ENCODE peak calls at places on chromosome 1, in five cellular contexts. L is HFF-Myc, Q is fibroblast of mammary gland, O is AG09309, T is adrenal gland. S is an unnamed sample.

GRCh38 chr1:159005676-159006075 is 4.0 kb upstream of the IFI16 start:
- DNase-seq in T (no peak), Q (peak), L (no peak), O (no peak), S (peak)

GRCh38 chr1:60715970-60716369 is 366.4 kb upstream of the NFIA start:
- DNase-seq in O (no peak), T (no peak), L (no peak), Q (no peak), S (no peak)

GRCh38 chr1:84634536-84635205 is 55.6 kb downstream of the SSX2IP start:
- DNase-seq in O (no peak), T (no peak), L (no peak), Q (no peak), S (no peak)

GRCh38 chr1:83033682-83034081 is 965.2 kb downstream of the TTLL7 start:
- DNase-seq in T (no peak), Q (peak), O (no peak), L (peak), S (peak)

GRCh38 chr1:20339811-20340457 is 49.3 kb downstream of the VWA5B1 start:
- DNase-seq in L (no peak), O (no peak), T (no peak), Q (peak), S (no peak)

GRCh38 chr1:19979494-19979977 is at the start of gene PLA2G2A:
- DNase-seq in O (peak), T (no peak), Q (no peak), L (no peak), S (peak)

GRCh38 chr1:160251687-160252526 is 10.4 kb downstream of the DCAF8 start:
- DNase-seq in T (peak), O (peak), Q (peak), L (peak), S (peak)

GRCh38 chr1:220791287-220791686 is 4.6 kb downstream of the MTARC1 start:
- DNase-seq in O (no peak), Q (no peak), T (no peak), L (no peak), S (no peak)

GRCh38 chr1:154906621-154907081 is 29.9 kb downstream of the PMVK start:
- DNase-seq in O (no peak), T (no peak), Q (peak), L (no peak), S (peak)

GRCh38 chr1:46517932-46518498 is 28.4 kb downstream of the DMBX1 start:
- DNase-seq in L (no peak), Q (no peak), T (no peak), O (no peak), S (no peak)
- TF ChIP-seq CTCF in L (no peak), Q (no peak), T (no peak), O (no peak), S (no peak)

GRCh38 chr1:162695687-162696086 is 63.4 kb downstream of the DDR2 start:
- DNase-seq in Q (no peak), T (no peak), L (no peak), O (no peak), S (no peak)

GRCh38 chr1:162697140-162697895 is 65.1 kb downstream of the DDR2 start:
- DNase-seq in O (no peak), L (no peak), T (no peak), Q (peak), S (peak)

GRCh38 chr1:162699366-162699765 is 67.1 kb downstream of the DDR2 start:
- DNase-seq in L (no peak), T (no peak), O (no peak), Q (no peak), S (no peak)

GRCh38 chr1:162694911-162695310 is 62.6 kb downstream of the DDR2 start:
- DNase-seq in Q (no peak), L (no peak), T (no peak), O (no peak), S (no peak)

DNA sequence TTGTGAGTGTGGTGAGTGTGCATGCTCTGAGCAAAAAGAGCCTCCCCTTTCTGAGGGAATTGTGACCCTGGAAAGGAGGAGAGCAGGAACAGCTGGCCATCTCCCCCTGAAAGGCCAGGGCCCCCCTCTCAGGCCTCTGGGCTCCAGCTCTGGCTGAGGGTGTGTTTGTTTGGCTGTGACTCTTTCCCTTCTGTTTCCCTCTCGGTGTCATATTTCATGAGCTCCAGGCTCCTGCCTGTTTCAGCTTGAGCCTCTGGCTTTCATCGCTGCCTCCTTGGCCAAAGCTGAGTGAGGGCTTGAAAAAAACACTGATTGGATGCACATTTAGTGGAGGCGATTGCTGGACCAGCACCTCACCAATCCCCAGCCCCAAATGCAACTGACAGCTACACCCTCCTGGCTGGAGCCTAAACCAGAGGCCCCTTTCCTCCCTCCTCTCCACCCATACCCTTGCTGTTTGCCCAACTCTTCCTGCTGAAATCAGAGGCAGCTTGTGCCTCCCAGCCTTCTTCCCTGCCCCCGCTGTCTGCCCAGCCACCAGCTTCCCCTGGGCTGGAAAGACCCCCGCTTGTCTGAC is 64.1 kb downstream of the DDR2 start:
- DNase-seq in L (peak), Q (peak), T (peak), O (peak), S (peak)
- H3K4me3 ChIP-seq in L (no peak), Q (no peak), T (no peak), O (no peak), S (no peak)

DNA sequence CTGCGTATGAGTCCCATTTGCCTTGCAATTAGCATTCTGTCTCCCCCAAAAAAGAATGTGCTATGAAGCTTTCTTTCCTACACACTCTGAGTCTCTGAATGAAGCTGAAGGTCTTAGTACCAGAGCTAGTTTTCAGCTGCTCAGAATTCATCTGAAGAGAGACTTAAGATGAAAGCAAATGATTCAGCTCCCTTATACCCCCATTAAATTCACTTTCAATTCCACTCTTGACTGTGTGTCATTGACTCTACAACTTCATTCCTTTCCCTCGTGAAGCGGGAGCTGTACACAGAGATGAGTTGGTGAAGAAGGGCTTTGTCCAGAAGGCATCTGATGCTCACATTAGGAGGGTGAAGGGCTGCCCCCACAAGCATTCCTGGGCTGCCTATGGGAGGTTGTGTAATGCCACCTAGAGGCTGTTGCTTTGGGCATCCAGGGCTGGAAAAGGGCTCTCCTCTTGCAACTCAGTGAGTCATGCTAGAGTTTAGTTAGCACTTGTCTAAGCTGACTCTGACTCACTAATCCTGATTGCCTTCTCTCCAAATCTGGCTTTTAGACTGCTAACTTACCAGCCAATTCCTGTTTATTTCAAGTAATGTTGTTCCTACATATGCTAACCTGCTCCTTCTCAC is 1.8 kb downstream of the SPRR1B start:
- DNase-seq in O (no peak), Q (peak), L (no peak), T (peak), S (peak)
- TF ChIP-seq CTCF in O (no peak), Q (peak), L (no peak), T (peak), S (peak)

GRCh38 chr1:8533124-8533523 is 215.2 kb downstream of the SLC45A1 start:
- DNase-seq in Q (no peak), O (no peak), L (no peak), T (no peak), S (no peak)
- H3K4me3 ChIP-seq in Q (no peak), O (no peak), L (no peak), T (no peak), S (no peak)

DNA sequence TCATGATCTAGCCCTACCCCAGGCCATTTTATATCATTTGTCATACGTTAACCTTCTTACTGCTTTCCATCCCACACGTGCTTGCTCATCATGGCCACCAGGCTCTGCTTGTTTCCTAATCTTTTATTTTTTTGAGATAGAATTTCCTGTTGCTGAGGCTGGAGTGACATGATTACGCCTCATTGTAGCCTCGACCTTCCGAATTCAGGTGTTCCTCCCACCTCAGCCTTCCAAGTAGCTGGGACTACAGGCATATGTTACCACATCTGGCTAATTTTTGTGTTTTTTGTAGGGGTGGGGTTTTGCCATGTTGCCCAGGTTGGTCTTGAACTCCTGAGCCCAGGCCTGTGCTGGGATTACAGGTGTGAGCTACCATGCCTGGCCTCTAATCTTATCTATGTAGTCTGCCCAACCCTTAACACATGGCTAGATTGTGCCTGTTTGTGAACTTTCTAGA is 3.3 kb downstream of the UAP1 start:
- DNase-seq in Q (peak), T (no peak), L (no peak), O (no peak), S (no peak)
- TF ChIP-seq CTCF in Q (no peak), T (no peak), L (no peak), O (no peak), S (peak)

DNA sequence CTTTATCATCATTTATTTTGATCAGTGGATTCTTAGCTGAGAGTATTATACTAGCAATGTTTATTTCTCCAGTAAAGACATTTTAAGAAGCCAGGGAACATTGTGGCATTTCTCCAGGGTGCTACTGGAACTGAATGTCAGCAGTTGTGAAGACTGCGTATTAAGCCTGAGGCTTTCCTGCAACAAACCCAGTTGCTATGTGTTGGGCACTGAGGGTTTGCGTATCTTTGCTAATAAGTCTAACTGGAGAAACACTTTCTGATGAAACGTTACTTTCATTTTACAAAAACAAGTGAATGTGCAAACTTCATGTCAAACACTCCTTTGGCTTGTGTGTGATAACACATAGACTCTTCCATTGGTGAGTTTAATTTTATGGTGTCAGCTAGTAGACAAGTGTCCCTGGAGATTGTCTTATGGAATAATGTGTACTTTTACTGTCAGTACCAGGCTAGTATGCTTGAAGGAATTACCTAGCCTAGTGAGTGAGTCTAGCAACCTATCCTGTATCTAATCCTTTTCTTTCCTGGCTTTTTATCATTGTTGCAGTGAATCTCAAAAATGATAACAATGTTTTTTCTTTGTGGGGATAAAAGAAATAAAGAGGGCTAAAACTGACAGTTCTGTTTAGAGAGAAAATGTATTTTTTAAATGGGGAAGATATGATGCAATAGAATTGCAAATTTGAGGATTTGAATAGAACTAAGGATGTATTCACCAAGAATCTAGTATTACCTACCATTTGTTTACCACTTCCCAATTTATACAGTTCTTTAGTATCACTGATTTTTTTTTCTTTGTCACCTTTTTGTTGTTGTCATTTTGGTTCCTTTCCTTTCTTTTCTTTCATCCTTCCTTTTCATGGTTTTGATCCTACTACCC is 70.1 kb downstream of the MTR start:
- DNase-seq in Q (no peak), O (no peak), L (no peak), T (no peak), S (no peak)
- H3K4me3 ChIP-seq in Q (no peak), O (no peak), L (no peak), T (no peak), S (no peak)

DNA sequence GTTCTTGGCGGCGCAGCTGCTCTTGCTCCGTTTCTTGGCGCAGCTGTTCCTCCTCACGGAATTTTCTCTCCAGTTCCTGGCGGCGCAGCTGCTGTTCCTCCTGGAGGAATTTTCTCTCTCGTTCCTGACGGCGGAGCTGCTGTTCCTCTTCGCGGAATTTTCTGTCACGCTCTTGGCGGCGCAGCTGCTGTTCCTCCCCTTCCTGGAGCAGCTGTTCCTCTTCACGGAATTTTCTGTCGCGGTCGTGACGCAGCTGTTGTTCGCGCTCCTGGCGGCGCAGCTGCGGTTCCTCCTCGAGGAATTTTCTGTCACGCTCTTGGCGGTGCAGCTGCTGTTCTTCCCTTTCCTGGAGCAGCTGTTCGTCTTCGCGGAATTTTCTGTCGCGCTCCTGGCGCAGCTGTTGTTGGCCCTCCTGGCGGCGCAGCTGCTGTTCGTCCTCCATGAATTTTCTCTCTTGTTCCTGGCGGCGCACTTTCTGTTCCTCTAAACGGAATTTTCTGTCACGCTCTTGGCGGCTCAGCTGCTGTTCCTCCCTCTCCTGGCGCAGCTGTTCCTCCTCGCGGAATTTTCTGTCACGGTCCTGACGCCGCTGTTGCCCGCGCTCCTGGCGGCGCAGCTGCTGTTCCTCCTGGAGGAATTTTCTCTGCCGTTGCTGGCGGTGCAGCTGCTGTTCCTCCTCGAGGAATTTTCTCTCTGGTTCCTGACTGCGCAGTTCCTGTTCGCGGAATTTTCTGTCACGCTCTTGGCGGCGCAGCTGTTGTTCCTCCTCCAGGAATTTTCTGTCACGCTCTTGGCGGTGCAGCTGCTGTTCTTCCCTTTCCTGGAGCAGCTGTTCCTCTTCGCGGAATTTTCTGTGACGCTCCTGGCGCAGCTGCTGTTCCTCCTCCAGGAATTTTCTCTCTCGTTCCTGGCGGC is 7.0 kb downstream of the TCHH start:
- DNase-seq in Q (peak), L (no peak), T (no peak), O (peak), S (peak)
- TF ChIP-seq CTCF in Q (no peak), L (no peak), T (no peak), O (peak), S (no peak)

GRCh38 chr1:32900371-32900955 is 726 bp downstream of the TMEM54 start:
- DNase-seq in T (no peak), O (no peak), Q (no peak), L (no peak), S (no peak)
- H3K4me3 ChIP-seq in T (no peak), O (peak), Q (peak), L (peak), S (peak)

GRCh38 chr1:17123196-17124045 is 4.2 kb upstream of the PADI2 start:
- DNase-seq in O (no peak), L (no peak), T (no peak), Q (no peak), S (no peak)
- TF ChIP-seq CTCF in O (no peak), L (no peak), T (no peak), Q (no peak), S (no peak)

S was measured in AG10803.